ENCODE peak calls at places on chromosomes 6 and 20, in four cellular contexts. K is HepG2, D is HCT116, S is K562. E is an unnamed sample.

GRCh38 chr6:26024651-26025046 is 62.0 kb downstream of the TRIM38 start:
- DNase-seq in D (no peak), S (no peak), K (no peak), E (no peak)

GRCh38 chr20:16556299-16556698 is 16.9 kb downstream of the KIF16B start:
- DNase-seq in D (no peak), S (no peak), K (no peak), E (no peak)

GRCh38 chr6:31752739-31753319 is 9.6 kb upstream of the SAPCD1 start:
- DNase-seq in K (no peak), D (no peak), S (no peak), E (no peak)

GRCh38 chr6:41489284-41489851 is 56.8 kb upstream of the FOXP4 start:
- DNase-seq in S (no peak), D (no peak), K (no peak), E (no peak)

GRCh38 chr6:156449569-156449968 is 327.6 kb upstream of the ARID1B start:
- DNase-seq in D (no peak), S (no peak), K (no peak), E (no peak)

GRCh38 chr6:118923035-118923434 is 11.9 kb downstream of the MCM9 start:
- DNase-seq in K (peak), S (no peak), D (no peak), E (no peak)

GRCh38 chr20:19815553-19815991 is 57.5 kb downstream of the RIN2 start:
- DNase-seq in D (peak), S (no peak), K (peak), E (peak)

GRCh38 chr6:169577974-169578373 is 123.9 kb downstream of the WDR27 start:
- DNase-seq in D (no peak), K (no peak), S (no peak), E (peak)

GRCh38 chr6:53922571-53922981 is 127.8 kb downstream of the LRRC1 start:
- DNase-seq in K (peak), D (no peak), S (no peak), E (no peak)

GRCh38 chr6:39086294-39086693 is 28.7 kb downstream of the SAYSD1 start:
- DNase-seq in D (no peak), K (no peak), S (no peak), E (no peak)

GRCh38 chr6:116568111-116568510 is 3.2 kb upstream of the RWDD1 start:
- DNase-seq in D (no peak), K (no peak), S (no peak), E (no peak)

GRCh38 chr20:32333181-32333987 is 24.7 kb upstream of the ASXL1 start:
- DNase-seq in K (no peak), S (no peak), D (no peak), E (peak)

GRCh38 chr6:43849844-43850243 is 79.8 kb downstream of the VEGFA start:
- DNase-seq in D (no peak), S (no peak), K (no peak), E (no peak)

GRCh38 chr6:56953597-56954388 is 1.1 kb upstream of the BEND6 start:
- DNase-seq in D (no peak), S (peak), K (no peak), E (peak)

GRCh38 chr6:99473730-99474129 is 41.5 kb downstream of the USP45 start:
- DNase-seq in K (no peak), S (no peak), D (no peak), E (no peak)

GRCh38 chr6:110665600-110665999 is 149.7 kb downstream of the CDK19 start:
- DNase-seq in D (no peak), S (no peak), K (no peak), E (no peak)

GRCh38 chr20:23270427-23270911 is 80.1 kb upstream of the NXT1 start:
- DNase-seq in D (no peak), K (peak), S (no peak), E (peak)

GRCh38 chr20:10236540-10237533 is 18.2 kb downstream of the SNAP25 start:
- DNase-seq in S (no peak), K (no peak), D (no peak), E (no peak)

GRCh38 chr6:99253271-99253670 is 96.2 kb downstream of the FAXC start:
- DNase-seq in S (no peak), D (no peak), K (no peak), E (no peak)

GRCh38 chr6:10369896-10370295 is 45.0 kb downstream of the TFAP2A start:
- DNase-seq in D (no peak), S (no peak), K (no peak), E (no peak)

GRCh38 chr6:133202610-133203343 is 38.4 kb upstream of the EYA4 start:
- DNase-seq in D (no peak), K (no peak), S (no peak), E (no peak)

GRCh38 chr20:5722927-5723326 is 27.3 kb upstream of the SHLD1 start:
- DNase-seq in K (no peak), S (no peak), D (no peak), E (no peak)

GRCh38 chr6:12026120-12026519 is 14.0 kb downstream of the HIVEP1 start:
- DNase-seq in S (no peak), D (no peak), K (no peak), E (peak)

GRCh38 chr20:20292472-20292871 is 75.4 kb upstream of the INSM1 start:
- DNase-seq in K (no peak), S (no peak), D (no peak), E (no peak)

GRCh38 chr6:168157272-168158007 is 78.4 kb upstream of the FRMD1 start:
- DNase-seq in K (no peak), D (no peak), S (no peak), E (no peak)

DNA sequence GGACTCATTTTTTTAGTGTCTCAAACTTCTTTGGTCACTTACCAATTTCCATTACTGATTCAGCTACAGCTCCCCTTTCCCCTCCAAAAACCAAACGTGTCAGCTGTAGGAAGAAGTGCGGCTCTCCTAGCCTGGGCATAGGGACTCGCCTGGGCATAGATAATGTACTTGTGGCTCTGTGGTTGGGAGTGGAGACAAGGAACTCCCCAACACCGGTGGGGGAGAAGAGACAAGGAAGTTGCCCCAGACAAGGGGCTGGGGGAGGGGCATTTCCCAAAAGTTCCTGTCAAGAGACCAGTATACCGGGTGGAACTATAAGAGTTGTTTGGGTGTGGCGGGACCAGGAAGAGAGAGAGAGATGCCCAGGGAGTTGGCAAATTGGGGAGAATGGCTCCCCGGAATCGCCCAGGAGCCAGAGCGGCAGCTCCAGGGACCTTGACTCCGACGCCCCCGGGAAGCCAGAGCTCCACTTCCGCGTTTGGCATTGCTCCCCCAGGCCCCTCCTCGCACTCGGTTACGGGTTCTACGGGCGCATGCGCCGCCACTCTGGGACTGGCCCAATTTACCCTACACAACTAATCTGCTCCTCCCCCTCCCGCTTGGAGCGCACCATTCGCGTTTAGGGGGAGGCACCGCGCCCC is 871 bp upstream of the ZFAND3 start:
- DNase-seq in S (peak), D (peak), K (peak), E (peak)
- TF ChIP-seq POLR2A in S (peak), D (no peak), K (peak), E (peak)

DNA sequence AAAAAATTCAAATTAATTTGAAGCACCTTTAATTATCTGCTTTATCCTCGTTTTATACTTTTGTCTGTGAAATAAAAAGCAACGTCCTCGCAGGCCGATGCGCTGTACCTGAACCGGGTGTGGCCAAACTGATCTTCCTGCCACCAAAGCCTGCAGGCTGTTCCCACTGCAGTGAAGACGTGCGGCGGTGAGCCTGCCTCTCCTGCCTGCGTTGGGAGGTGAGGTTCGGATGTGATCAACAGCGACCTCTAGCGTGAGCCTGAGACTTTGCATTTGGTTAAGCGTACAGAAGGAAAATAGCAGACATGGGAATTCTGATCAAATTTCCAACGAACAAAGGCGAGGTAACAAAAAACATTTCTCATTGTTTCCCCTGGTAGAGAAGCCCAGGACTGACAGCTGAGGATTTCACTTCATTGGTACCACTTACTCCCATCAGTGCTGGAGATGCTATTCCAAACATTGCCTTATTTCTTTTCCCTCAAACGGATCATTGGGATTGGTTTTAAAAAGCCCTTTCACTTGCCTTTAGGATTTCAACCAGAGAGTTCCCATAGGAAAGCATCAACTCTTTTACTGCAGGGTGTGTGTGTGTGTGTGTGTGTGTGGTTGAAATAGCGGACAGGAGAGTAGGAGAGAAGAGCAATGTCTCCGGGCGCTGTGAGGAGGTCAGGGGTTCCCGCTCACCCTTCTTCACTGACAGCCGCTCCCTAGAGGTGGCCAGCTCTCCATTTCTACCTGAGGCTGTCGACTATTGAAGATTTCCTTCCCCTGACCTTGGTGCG is 56.6 kb upstream of the CCN6 start:
- DNase-seq in D (peak), S (peak), K (peak), E (peak)
- TF ChIP-seq POLR2AphosphoS5 in D (no peak), S (no peak), K (no peak), E (no peak)

DNA sequence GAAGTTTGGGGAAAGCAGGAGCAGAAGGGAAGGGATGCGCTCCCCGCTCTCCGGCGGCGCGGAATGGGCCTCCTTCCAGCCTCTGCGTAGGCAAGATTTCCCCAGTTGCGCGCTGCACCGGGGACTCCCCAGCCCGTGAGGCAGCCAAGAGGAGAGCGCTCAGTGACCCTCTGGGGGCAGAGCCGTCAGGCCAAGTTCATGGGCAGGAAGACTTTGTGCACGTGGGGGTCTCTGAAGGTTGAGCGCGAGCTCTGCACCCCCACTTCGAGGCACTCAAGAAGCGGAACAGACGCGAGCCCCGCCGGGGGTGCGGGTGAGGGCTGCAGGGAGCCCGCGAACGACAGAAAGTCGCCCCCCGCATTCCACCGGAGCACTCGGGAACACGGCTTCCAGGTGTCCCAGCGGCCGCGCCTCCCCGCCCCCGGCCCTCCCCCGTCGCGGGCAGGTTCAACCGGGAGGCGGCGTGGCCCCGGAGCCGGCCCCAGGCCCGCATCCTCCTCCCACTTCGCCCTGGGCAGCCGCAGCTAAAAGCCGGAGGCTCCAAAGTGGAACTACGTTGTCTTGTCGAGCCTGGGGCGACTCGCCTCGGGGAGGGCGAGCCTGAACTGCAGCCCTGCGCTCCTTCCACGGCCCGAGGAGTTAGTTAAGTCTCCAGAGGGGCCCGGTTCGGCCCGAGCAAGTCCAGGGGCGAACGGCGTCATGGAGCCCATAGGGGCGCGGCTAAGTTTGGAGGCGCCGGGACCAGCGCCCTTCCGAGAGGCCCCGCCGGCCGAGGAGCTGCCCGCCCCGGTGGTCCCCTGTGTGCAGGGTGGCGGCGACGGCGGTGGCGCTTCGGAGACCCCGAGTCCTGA is at the start of gene PPP1R3G:
- DNase-seq in D (no peak), S (peak), K (no peak), E (peak)
- TF ChIP-seq EZH2 in D (no peak), S (no peak), K (no peak), E (no peak)

DNA sequence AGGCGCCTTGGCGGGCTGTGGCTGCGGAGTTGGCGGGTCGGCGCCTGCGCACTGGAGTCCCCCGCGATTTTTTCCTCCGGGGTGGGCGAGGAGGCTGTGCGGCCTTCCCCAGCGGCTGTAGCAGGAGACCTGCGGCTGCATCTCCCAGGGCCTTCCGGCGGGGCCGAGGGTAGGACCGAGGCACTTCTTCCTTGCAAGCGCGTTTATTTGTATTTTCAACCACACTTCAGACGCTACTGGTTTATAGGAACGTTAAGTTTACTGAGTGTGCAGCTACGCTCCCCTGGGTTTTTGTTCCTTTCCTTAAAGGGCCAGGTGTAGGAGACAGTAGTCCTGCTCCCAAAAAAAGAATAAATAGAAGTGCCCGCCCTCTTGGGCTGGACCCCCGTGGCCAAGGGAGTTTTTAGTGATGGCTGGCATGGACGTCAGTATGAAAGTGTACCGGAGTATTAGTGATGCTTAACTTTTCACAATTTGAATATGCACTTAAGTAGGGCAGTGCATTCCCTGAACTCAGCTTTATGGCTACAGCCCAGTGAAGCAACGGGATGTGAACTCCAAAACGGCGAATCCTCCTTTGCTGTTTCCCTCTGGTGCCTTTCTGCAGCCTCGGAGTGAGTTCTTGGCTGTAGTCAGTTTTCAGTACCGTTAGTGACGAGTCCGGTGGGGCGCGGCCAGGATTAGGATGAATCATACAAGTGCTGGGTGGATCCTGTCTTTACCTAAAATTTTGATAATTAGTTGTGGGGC is 971 bp upstream of the FBXO5 start:
- DNase-seq in K (peak), D (peak), S (peak), E (peak)
- TF ChIP-seq POLR2A in K (peak), D (no peak), S (peak), E (no peak)

E was measured in endothelial cell of umbilical vein.